ENCODE peak calls at places on chromosomes 11 and 22, in five cellular contexts. X, I, R, M and F are unnamed samples. For H3K36me3, the result is how much of the 10 kb centered on the place peaks cover.

GRCh38 chr11:12682288-12682687 is 8.1 kb downstream of the TEAD1 start:
- DNase-seq in X (no peak), I (no peak), R (no peak), M (no peak), F (no peak)

GRCh38 chr11:65814131-65814959 is 19.4 kb upstream of the SNX32 start:
- DNase-seq in X (peak), I (no peak), R (no peak), M (peak), F (no peak)

GRCh38 chr11:69801513-69802335 is 17.5 kb downstream of the FGF3 start:
- DNase-seq in X (no peak), I (no peak), R (peak), M (no peak), F (peak)

GRCh38 chr11:28767574-28767973 is 659.4 kb downstream of the METTL15 start:
- DNase-seq in X (no peak), I (peak), R (no peak), M (no peak), F (no peak)

GRCh38 chr11:76614471-76615183 is 55.9 kb downstream of the LRRC32 start:
- DNase-seq in X (no peak), I (no peak), R (no peak), M (no peak), F (no peak)

GRCh38 chr11:34274712-34275398 is 83.0 kb downstream of the ABTB2 start:
- DNase-seq in X (peak), I (peak), R (peak), M (peak), F (peak)

GRCh38 chr11:5887172-5887571 is 5.8 kb upstream of the OR52E5 start:
- DNase-seq in X (no peak), I (no peak), R (no peak), M (no peak), F (no peak)

GRCh38 chr22:50184004-50184461 is 1.7 kb upstream of the TRABD start:
- DNase-seq in X (peak), I (peak), R (no peak), M (peak), F (peak)

GRCh38 chr22:39268645-39269044 is 23.9 kb upstream of the PDGFB start:
- DNase-seq in X (no peak), I (no peak), R (no peak), M (no peak), F (no peak)

GRCh38 chr22:43128116-43128515 is 15.1 kb downstream of the MCAT start:
- DNase-seq in X (no peak), I (no peak), R (no peak), M (no peak), F (no peak)

GRCh38 chr22:33035276-33035863 is 22.8 kb downstream of the SYN3 start:
- DNase-seq in X (no peak), I (no peak), R (no peak), M (no peak), F (no peak)

GRCh38 chr22:23984430-23984829 is 4.5 kb downstream of the GSTT2 start:
- DNase-seq in X (peak), I (no peak), R (no peak), M (no peak), F (no peak)

GRCh38 chr22:45125198-45125597 is 38.5 kb upstream of the NUP50 start:
- DNase-seq in X (no peak), I (peak), R (no peak), M (no peak), F (no peak)

GRCh38 chr22:18947905-18948304 is 11.8 kb upstream of the PRODH start:
- DNase-seq in X (peak), I (no peak), R (no peak), M (peak), F (peak)

GRCh38 chr22:29334696-29335344 is 19.3 kb upstream of the RASL10A start:
- DNase-seq in X (no peak), I (no peak), R (no peak), M (no peak), F (no peak)

GRCh38 chr11:102730036-102730815 is 5.5 kb upstream of the MMP8 start:
- DNase-seq in X (no peak), I (peak), R (peak), M (no peak), F (no peak)

GRCh38 chr11:69173925-69174591 is 18.3 kb downstream of the SMIM38 start:
- DNase-seq in X (peak), I (peak), R (no peak), M (no peak), F (no peak)

GRCh38 chr11:16126361-16126760 is 230.0 kb downstream of the SOX6 start:
- DNase-seq in X (no peak), I (peak), R (peak), M (no peak), F (no peak)

GRCh38 chr11:66317766-66318575 is 1.1 kb upstream of the CD248 start:
- DNase-seq in X (peak), I (no peak), R (peak), M (no peak), F (no peak)

GRCh38 chr11:30917859-30918478 is 331.8 kb upstream of the MPPED2 start:
- DNase-seq in X (no peak), I (peak), R (peak), M (no peak), F (no peak)

GRCh38 chr22:27100789-27101188 is 443.4 kb downstream of the MIAT start:
- DNase-seq in X (no peak), I (peak), R (peak), M (no peak), F (no peak)

GRCh38 chr22:34993548-34993947 is 72.4 kb upstream of the ISX start:
- DNase-seq in X (no peak), I (no peak), R (no peak), M (no peak), F (no peak)

GRCh38 chr11:118226781-118227180 is 2.0 kb upstream of the JAML start:
- DNase-seq in X (no peak), I (no peak), R (no peak), M (no peak), F (no peak)

GRCh38 chr11:57597971-57598830 is 716 bp downstream of the SERPING1 start:
- DNase-seq in X (peak), I (peak), R (peak), M (peak), F (peak)

GRCh38 chr11:57597461-57597892 is at the start of gene SERPING1:
- DNase-seq in X (peak), I (no peak), R (no peak), M (peak), F (peak)

GRCh38 chr11:57598831-57599155 is 1.3 kb downstream of the SERPING1 start:
- DNase-seq in X (no peak), I (peak), R (no peak), M (no peak), F (no peak)

GRCh38 chr11:57599381-57599780 is 1.9 kb downstream of the SERPING1 start:
- DNase-seq in X (no peak), I (no peak), R (no peak), M (no peak), F (no peak)

GRCh38 chr11:57596266-57596885 is 1.1 kb upstream of the SERPING1 start:
- DNase-seq in X (no peak), I (no peak), R (no peak), M (no peak), F (no peak)
- H3K27ac ChIP-seq in X (peak), I (no peak), R (no peak), M (peak), F (no peak)

GRCh38 chr22:20811171-20811570 is 37.3 kb downstream of the SERPIND1 start:
- DNase-seq in X (no peak), I (no peak), R (no peak), M (no peak), F (no peak)
- H3K36me3 ChIP-seq in X (half or more), I (under half), R (under half), M (half or more), F (under half)

DNA sequence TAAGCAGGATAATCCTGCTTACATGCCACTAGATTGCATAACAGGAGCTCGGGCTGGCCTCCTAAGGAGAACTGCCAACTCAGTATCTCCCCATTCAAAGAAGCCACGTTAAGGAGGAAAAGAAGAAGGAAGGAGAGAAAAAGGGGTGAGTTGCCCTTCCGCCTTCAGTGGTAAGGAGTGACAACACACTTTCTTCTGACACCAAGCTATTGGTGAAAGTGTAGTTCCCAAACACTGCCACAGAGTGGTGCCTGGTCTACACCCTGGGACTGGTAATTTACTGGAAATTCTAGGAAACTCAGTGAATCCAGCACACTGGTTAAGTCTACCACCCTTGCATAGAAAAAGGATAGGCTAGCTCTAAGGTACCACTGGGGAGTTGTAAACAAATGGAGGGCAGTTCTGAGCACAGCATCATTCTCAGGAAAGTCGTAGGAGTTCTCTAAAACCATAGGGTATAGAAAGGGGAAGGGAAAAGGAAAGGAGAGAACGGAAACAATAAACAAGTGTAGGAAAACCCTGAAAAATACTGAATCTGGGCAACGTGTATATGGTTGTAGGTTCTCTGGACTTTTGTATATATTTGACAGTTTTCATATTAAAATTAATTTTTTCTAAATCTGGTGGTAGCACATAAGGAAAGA is 58.2 kb downstream of the RRAS2 start:
- DNase-seq in X (no peak), I (peak), R (peak), M (no peak), F (peak)
- H3K27ac ChIP-seq in X (no peak), I (no peak), R (no peak), M (no peak), F (no peak)

GRCh38 chr11:3786781-3787428 is 10.4 kb downstream of the NUP98 start:
- DNase-seq in X (no peak), I (peak), R (no peak), M (no peak), F (no peak)
- H3K36me3 ChIP-seq in X (under half), I (under half), R (under half), M (under half), F (under half)

DNA sequence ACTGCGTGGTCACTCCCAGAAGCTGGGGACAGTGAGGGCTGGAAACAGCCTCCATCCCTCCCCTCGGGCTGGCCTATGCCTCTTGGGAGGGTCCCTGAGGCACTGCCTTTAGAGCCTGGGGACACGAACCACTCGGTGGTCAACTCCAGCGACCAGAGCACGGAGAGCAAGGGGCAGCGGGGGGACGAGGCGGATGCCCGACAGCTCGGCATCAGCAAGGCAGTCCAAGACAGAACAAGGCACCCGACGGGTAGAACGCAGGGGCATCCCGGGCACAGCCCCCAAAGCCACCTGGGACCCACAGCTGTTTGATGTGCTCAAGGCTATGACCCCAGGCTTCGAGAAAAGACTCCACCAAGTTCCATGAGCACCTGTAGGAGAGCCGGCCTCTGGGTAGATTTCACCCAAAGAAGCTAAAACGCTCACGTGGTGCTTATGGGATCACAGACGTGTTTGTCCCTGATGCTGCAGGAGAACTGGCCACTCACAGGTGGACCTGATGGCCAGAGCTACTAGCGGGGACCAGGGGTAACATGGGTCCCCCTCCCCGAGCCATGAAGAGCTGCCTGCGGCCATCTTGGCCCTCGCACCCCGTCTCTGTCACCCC is 510 bp upstream of the LSP1 start:
- DNase-seq in X (no peak), I (no peak), R (no peak), M (no peak), F (no peak)
- H3K27ac ChIP-seq in X (peak), I (no peak), R (no peak), M (peak), F (no peak)

GRCh38 chr11:74863410-74863809 is 85.5 kb downstream of the XRRA1 start:
- DNase-seq in X (no peak), I (no peak), R (no peak), M (no peak), F (no peak)

GRCh38 chr11:74866557-74866956 is 82.3 kb downstream of the XRRA1 start:
- DNase-seq in X (no peak), I (no peak), R (no peak), M (no peak), F (no peak)

DNA sequence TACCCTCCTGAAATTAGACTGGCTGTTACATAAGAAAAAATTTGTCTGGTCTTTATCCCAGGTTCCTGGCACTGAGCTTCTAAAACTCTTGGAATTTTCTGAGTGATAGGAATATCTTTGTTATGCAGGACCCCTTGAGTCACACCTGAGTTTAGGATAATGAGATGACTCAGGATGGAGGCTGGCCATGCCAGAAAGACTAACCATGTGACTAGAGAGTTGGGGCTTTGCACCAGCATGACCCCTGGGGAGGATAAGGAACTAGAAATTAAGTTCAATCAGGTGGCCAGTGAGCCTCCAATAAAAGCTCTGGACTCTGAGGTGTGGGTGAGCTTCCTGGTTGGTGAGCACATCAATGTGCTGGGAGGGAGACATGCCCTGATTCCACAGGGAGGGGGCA is 88.1 kb downstream of the XRRA1 start:
- DNase-seq in X (no peak), I (no peak), R (no peak), M (no peak), F (no peak)
- H3K36me3 ChIP-seq in X (under half), I (under half), R (under half), M (half or more), F (under half)

GRCh38 chr11:4183410-4184057 is 88.9 kb downstream of the RRM1 start:
- DNase-seq in X (no peak), I (no peak), R (no peak), M (no peak), F (no peak)
- H3K27ac ChIP-seq in X (no peak), I (no peak), R (no peak), M (no peak), F (no peak)

DNA sequence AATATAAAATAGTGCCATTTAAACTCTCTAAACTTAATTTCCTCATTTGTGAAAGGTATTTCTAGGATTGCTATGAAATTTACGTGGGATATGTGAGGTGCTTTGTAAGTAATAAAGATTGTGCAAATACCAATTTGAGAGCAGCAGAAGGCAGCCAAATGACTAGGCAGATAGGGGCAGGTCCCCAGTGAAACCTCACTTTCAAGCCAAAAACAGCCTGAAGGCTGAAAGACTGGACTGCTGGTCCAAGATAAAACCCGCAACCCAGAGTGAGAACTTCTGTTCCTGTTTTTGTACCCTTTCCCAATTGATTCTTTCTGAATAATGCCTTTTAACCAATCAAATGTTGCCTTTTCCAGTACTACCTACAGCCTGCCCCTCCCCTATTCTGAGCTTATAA is 7.2 kb downstream of the DTX4 start:
- DNase-seq in X (no peak), I (no peak), R (no peak), M (no peak), F (no peak)
- H3K36me3 ChIP-seq in X (under half), I (under half), R (under half), M (under half), F (under half)

DNA sequence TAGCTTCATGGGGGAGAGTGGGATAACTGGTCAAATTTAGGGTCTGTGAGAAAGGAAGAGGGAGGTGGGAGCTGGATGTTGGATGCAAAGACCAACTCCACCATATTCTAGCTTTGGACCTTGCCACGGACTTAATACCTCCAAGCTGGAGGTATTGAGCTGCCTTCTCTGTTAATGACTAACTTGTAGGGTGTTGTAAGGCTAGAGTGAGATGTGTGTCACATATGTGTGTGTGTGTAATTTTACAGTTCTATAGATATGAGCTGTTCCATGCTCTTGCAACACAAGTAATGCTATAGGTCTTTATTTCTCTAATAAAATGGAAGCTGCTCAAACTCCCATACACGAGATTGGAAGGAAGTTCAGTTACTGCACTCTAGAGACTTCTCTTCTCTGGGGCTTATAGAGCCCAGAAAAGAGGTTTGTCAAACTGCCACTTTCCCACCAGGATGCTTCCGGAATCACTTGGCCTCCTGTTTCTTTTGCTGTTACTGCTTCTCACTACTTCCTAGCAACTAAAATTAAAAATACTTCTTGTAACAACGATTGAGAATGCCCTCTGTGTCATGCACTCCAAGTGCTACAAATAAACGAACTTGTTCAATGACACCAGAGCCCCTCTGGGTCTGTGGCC is 16.0 kb upstream of the FJX1 start:
- DNase-seq in X (no peak), I (no peak), R (peak), M (no peak), F (no peak)
- H3K27ac ChIP-seq in X (no peak), I (no peak), R (peak), M (no peak), F (no peak)